ENCODE peak calls at places on chromosomes 16 and 17, in five cellular contexts. One of them, this sample, is unnamed.
A peak's percentile ranks its signal among the peaks of the same experiment; 100 is the strongest.

GRCh38 chr16:70746040-70746707 is 54.8 kb downstream of the VAC14 start:
- DNase-seq in uterus: peak; percentile 89
- DNase-seq in GM13976: no peak
- DNase-seq in body of pancreas: peak; percentile 76
- DNase-seq in bronchial epithelial cell: peak; percentile 82
- DNase-seq in this sample: no peak

GRCh38 chr16:4767872-4768548 is 1.0 kb upstream of the ZNF500 start:
- DNase-seq in uterus: peak; percentile 39
- DNase-seq in GM13976: no peak
- DNase-seq in body of pancreas: peak; percentile 29
- DNase-seq in bronchial epithelial cell: peak; percentile 60
- DNase-seq in this sample: no peak

GRCh38 chr17:27782791-27783206 is 17.5 kb downstream of the NOS2 start:
- DNase-seq in uterus: no peak
- DNase-seq in GM13976: no peak
- DNase-seq in body of pancreas: no peak
- DNase-seq in bronchial epithelial cell: no peak
- DNase-seq in this sample: no peak

GRCh38 chr16:75195811-75196790 is 10.9 kb downstream of the CTRB2 start:
- DNase-seq in uterus: peak; percentile 9
- DNase-seq in GM13976: no peak
- DNase-seq in body of pancreas: no peak
- DNase-seq in bronchial epithelial cell: no peak
- DNase-seq in this sample: no peak

GRCh38 chr16:87681990-87682570 is 79.8 kb downstream of the JPH3 start:
- DNase-seq in uterus: no peak
- DNase-seq in GM13976: no peak
- DNase-seq in body of pancreas: no peak
- DNase-seq in bronchial epithelial cell: peak; percentile 28
- DNase-seq in this sample: no peak

GRCh38 chr16:54318941-54319340 is 32.4 kb upstream of the IRX3 start:
- DNase-seq in uterus: no peak
- DNase-seq in GM13976: no peak
- DNase-seq in body of pancreas: no peak
- DNase-seq in bronchial epithelial cell: peak; percentile 7
- DNase-seq in this sample: no peak

GRCh38 chr17:13244511-13244910 is 226.7 kb upstream of the ELAC2 start:
- DNase-seq in uterus: no peak
- DNase-seq in GM13976: no peak
- DNase-seq in body of pancreas: peak; percentile 28
- DNase-seq in bronchial epithelial cell: no peak
- DNase-seq in this sample: no peak

GRCh38 chr17:47225436-47225858 is 16.3 kb downstream of the MYL4 start:
- DNase-seq in uterus: peak; percentile 73
- DNase-seq in GM13976: no peak
- DNase-seq in body of pancreas: peak; percentile 61
- DNase-seq in bronchial epithelial cell: peak; percentile 89
- DNase-seq in this sample: no peak

GRCh38 chr17:63361182-63361581 is 84.9 kb downstream of the CYB561 start:
- DNase-seq in uterus: no peak
- DNase-seq in GM13976: no peak
- DNase-seq in body of pancreas: no peak
- DNase-seq in bronchial epithelial cell: no peak
- DNase-seq in this sample: no peak

GRCh38 chr17:9676084-9676483 is 30.8 kb downstream of the USP43 start:
- DNase-seq in uterus: no peak
- DNase-seq in GM13976: no peak
- DNase-seq in body of pancreas: peak; percentile 10
- DNase-seq in bronchial epithelial cell: peak; percentile 15
- DNase-seq in this sample: no peak

GRCh38 chr17:59848778-59849177 is 44.0 kb downstream of the TUBD1 start:
- DNase-seq in uterus: peak; percentile 39
- DNase-seq in GM13976: no peak
- DNase-seq in body of pancreas: peak; percentile 76
- DNase-seq in bronchial epithelial cell: no peak
- DNase-seq in this sample: no peak

GRCh38 chr17:41559548-41559947 is 12.3 kb downstream of the KRT9 start:
- DNase-seq in uterus: no peak
- DNase-seq in GM13976: no peak
- DNase-seq in body of pancreas: no peak
- DNase-seq in bronchial epithelial cell: peak; percentile 78
- DNase-seq in this sample: no peak

GRCh38 chr16:27366687-27367462 is 35.1 kb upstream of the IL21R start:
- DNase-seq in uterus: no peak
- DNase-seq in GM13976: peak; percentile 71
- DNase-seq in body of pancreas: no peak
- DNase-seq in bronchial epithelial cell: peak; percentile 12
- DNase-seq in this sample: no peak

GRCh38 chr17:42284566-42284965 is 3.7 kb upstream of the STAT5A start:
- DNase-seq in uterus: peak; percentile 11
- DNase-seq in GM13976: no peak
- DNase-seq in body of pancreas: no peak
- DNase-seq in bronchial epithelial cell: no peak
- DNase-seq in this sample: no peak

GRCh38 chr16:6753553-6753952 is 579.1 kb upstream of the RBFOX1 start:
- DNase-seq in uterus: no peak
- DNase-seq in GM13976: no peak
- DNase-seq in body of pancreas: no peak
- DNase-seq in bronchial epithelial cell: no peak
- DNase-seq in this sample: no peak

GRCh38 chr16:64964126-64964540 is 157.7 kb downstream of the CDH11 start:
- DNase-seq in uterus: no peak
- DNase-seq in GM13976: no peak
- DNase-seq in body of pancreas: no peak
- DNase-seq in bronchial epithelial cell: peak; percentile 82
- DNase-seq in this sample: no peak

GRCh38 chr17:13735861-13736260 is 134.1 kb upstream of the HS3ST3A1 start:
- DNase-seq in uterus: no peak
- DNase-seq in GM13976: no peak
- DNase-seq in body of pancreas: no peak
- DNase-seq in bronchial epithelial cell: no peak
- DNase-seq in this sample: no peak

GRCh38 chr17:69150333-69150732 is 8.6 kb upstream of the ABCA6 start:
- DNase-seq in uterus: no peak
- DNase-seq in GM13976: no peak
- DNase-seq in body of pancreas: no peak
- DNase-seq in bronchial epithelial cell: no peak
- DNase-seq in this sample: no peak

GRCh38 chr17:73126716-73127473 is 34.4 kb upstream of the SLC39A11 start:
- DNase-seq in uterus: no peak
- DNase-seq in GM13976: no peak
- DNase-seq in body of pancreas: no peak
- DNase-seq in bronchial epithelial cell: no peak
- DNase-seq in this sample: no peak

GRCh38 chr17:1945621-1946020 is 79.5 kb downstream of the RTN4RL1 start:
- DNase-seq in uterus: no peak
- DNase-seq in GM13976: peak; percentile 41
- DNase-seq in body of pancreas: no peak
- DNase-seq in bronchial epithelial cell: no peak
- DNase-seq in this sample: no peak

GRCh38 chr17:57614742-57615141 is 130.4 kb downstream of the CCDC182 start:
- DNase-seq in uterus: no peak
- DNase-seq in GM13976: no peak
- DNase-seq in body of pancreas: no peak
- DNase-seq in bronchial epithelial cell: no peak
- DNase-seq in this sample: peak; percentile 65

GRCh38 chr16:73872856-73873255 is 423.8 kb upstream of the PSMD7 start:
- DNase-seq in uterus: no peak
- DNase-seq in GM13976: no peak
- DNase-seq in body of pancreas: no peak
- DNase-seq in bronchial epithelial cell: no peak
- DNase-seq in this sample: no peak

GRCh38 chr17:28057731-28058246 is 15.3 kb downstream of the NLK start:
- DNase-seq in uterus: no peak
- DNase-seq in GM13976: peak; percentile 63
- DNase-seq in body of pancreas: no peak
- DNase-seq in bronchial epithelial cell: peak; percentile 84
- DNase-seq in this sample: no peak

GRCh38 chr16:81693467-81694303 is 85.4 kb upstream of the PLCG2 start:
- DNase-seq in uterus: no peak
- DNase-seq in GM13976: no peak
- DNase-seq in body of pancreas: no peak
- DNase-seq in bronchial epithelial cell: no peak
- DNase-seq in this sample: no peak

GRCh38 chr17:8745586-8746500 is 1.2 kb upstream of the CCDC42 start:
- DNase-seq in uterus: peak; percentile 77
- DNase-seq in GM13976: peak; percentile 93
- DNase-seq in body of pancreas: peak; percentile 67
- DNase-seq in bronchial epithelial cell: peak; percentile 21
- DNase-seq in this sample: peak; percentile 90

GRCh38 chr17:9273334-9274118 is 252.2 kb downstream of the NTN1 start:
- DNase-seq in uterus: peak; percentile 64
- DNase-seq in GM13976: no peak
- DNase-seq in body of pancreas: no peak
- DNase-seq in bronchial epithelial cell: no peak
- DNase-seq in this sample: no peak

GRCh38 chr17:60971515-60972369 is 294.1 kb downstream of the BCAS3 start:
- DNase-seq in uterus: peak; percentile 18
- DNase-seq in GM13976: peak; percentile 47
- DNase-seq in body of pancreas: peak; percentile 48
- DNase-seq in bronchial epithelial cell: peak; percentile 55
- DNase-seq in this sample: no peak

GRCh38 chr17:81395600-81396277 is 482 bp downstream of the BAHCC1 start:
- DNase-seq in uterus: no peak
- DNase-seq in GM13976: no peak
- DNase-seq in body of pancreas: no peak
- DNase-seq in bronchial epithelial cell: no peak
- DNase-seq in this sample: no peak

GRCh38 chr17:45440161-45440859 is 7.6 kb upstream of the ARHGAP27 start:
- DNase-seq in uterus: no peak
- DNase-seq in GM13976: no peak
- DNase-seq in body of pancreas: no peak
- DNase-seq in bronchial epithelial cell: peak; percentile 81
- DNase-seq in this sample: no peak

GRCh38 chr17:42531455-42532354 is 4.3 kb upstream of the NAGLU start:
- DNase-seq in uterus: peak; percentile 75
- DNase-seq in GM13976: peak; percentile 73
- DNase-seq in body of pancreas: peak; percentile 75
- DNase-seq in bronchial epithelial cell: peak; percentile 20
- DNase-seq in this sample: no peak

GRCh38 chr16:83615553-83615952 is 192.2 kb upstream of the HSBP1 start:
- DNase-seq in uterus: no peak
- DNase-seq in GM13976: no peak
- DNase-seq in body of pancreas: no peak
- DNase-seq in bronchial epithelial cell: peak; percentile 50
- DNase-seq in this sample: no peak

DNA sequence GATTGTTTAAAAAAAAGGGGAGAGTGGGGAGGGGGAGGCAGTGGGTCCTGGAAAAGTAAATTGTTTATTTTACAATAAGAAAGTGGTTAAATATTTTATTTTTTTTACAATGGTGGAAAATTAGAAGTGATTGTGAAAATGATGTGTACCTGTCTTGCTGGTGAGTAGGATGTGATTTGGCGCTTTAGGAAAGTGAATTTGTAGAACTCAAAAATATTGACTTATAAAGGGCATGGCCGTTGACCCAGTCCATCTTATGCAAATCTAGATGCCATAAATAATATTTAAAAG is 10.2 kb upstream of the CES1 start:
- DNase-seq in uterus: no peak
- DNase-seq in GM13976: no peak
- DNase-seq in body of pancreas: no peak
- DNase-seq in bronchial epithelial cell: no peak
- DNase-seq in this sample: no peak
- TF ChIP-seq CTCF in uterus: no peak
- TF ChIP-seq CTCF in GM13976: no peak
- TF ChIP-seq CTCF in body of pancreas: no peak
- TF ChIP-seq CTCF in bronchial epithelial cell: no peak
- TF ChIP-seq CTCF in this sample: no peak

GRCh38 chr16:49605536-49606241 is 232.1 kb downstream of the C16orf78 start:
- DNase-seq in uterus: no peak
- DNase-seq in GM13976: no peak
- DNase-seq in body of pancreas: no peak
- DNase-seq in bronchial epithelial cell: no peak
- DNase-seq in this sample: no peak
- TF ChIP-seq CTCF in uterus: no peak
- TF ChIP-seq CTCF in GM13976: no peak
- TF ChIP-seq CTCF in body of pancreas: no peak
- TF ChIP-seq CTCF in bronchial epithelial cell: no peak
- TF ChIP-seq CTCF in this sample: no peak

GRCh38 chr16:537415-538335 is 10.2 kb downstream of the CAPN15 start:
- DNase-seq in uterus: no peak
- DNase-seq in GM13976: no peak
- DNase-seq in body of pancreas: no peak
- DNase-seq in bronchial epithelial cell: no peak
- DNase-seq in this sample: no peak
- TF ChIP-seq CTCF in uterus: no peak
- TF ChIP-seq CTCF in GM13976: no peak
- TF ChIP-seq CTCF in body of pancreas: no peak
- TF ChIP-seq CTCF in bronchial epithelial cell: no peak
- TF ChIP-seq CTCF in this sample: no peak

GRCh38 chr16:68357521-68357922 is 46.7 kb downstream of the PRMT7 start:
- DNase-seq in uterus: no peak
- DNase-seq in GM13976: no peak
- DNase-seq in body of pancreas: no peak
- DNase-seq in bronchial epithelial cell: no peak
- DNase-seq in this sample: no peak

GRCh38 chr16:68354816-68355215 is 44.0 kb downstream of the PRMT7 start:
- DNase-seq in uterus: no peak
- DNase-seq in GM13976: no peak
- DNase-seq in body of pancreas: no peak
- DNase-seq in bronchial epithelial cell: no peak
- DNase-seq in this sample: no peak

GRCh38 chr16:68356249-68356918 is 45.6 kb downstream of the PRMT7 start:
- DNase-seq in uterus: no peak
- DNase-seq in GM13976: peak; percentile 92
- DNase-seq in body of pancreas: no peak
- DNase-seq in bronchial epithelial cell: no peak
- DNase-seq in this sample: no peak

GRCh38 chr16:68356919-68357286 is 46.1 kb downstream of the PRMT7 start:
- DNase-seq in uterus: no peak
- DNase-seq in GM13976: no peak
- DNase-seq in body of pancreas: no peak
- DNase-seq in bronchial epithelial cell: no peak
- DNase-seq in this sample: no peak

DNA sequence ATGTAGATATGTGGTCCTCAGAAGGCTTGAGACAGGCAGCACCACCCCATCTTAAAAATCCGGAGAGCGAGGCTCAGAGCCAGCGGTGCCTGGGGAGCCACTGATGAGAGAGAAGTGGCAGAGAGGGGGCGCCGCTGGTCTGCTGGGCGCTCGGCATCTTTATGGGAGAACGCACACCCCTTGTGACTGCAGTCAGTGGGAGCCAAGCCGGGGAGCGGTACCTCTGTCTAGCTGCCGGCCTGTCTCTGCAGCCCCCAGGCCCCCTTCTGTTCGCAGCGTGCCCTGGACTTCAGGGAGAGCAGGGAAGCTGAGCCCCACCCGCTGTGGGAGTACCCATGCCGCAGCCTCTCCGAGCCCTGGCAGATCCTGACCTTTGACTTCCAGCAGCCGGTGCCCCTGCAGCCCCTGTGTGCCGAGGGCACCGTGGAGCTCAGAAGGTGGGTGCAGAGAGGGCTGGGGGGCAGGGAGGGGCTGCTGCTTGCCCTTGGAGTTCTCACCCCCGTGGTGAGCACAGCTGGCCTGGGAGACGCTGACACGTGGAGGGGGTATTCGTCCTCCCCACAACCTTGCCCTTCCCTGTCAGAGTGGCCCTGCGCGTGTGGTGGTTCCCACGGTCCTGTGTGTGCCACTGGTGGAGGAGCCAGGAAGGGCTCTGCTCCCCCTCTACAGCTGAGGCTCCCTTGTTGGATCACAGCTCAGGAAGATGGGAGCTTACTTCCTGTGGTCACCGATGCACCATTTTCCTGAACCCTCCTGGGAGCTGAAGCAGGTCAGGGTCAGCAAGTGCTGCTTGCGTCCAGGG is 44.8 kb downstream of the PRMT7 start:
- DNase-seq in uterus: no peak
- DNase-seq in GM13976: peak; percentile 58
- DNase-seq in body of pancreas: no peak
- DNase-seq in bronchial epithelial cell: no peak
- DNase-seq in this sample: no peak
- TF ChIP-seq CTCF in uterus: no peak
- TF ChIP-seq CTCF in GM13976: no peak
- TF ChIP-seq CTCF in body of pancreas: no peak
- TF ChIP-seq CTCF in bronchial epithelial cell: no peak
- TF ChIP-seq CTCF in this sample: no peak

This sample was measured in D721Med.